ENCODE peak calls at places on chromosomes 6 and 20, in six cellular contexts. X, C, U, K, D and I are unnamed samples.

GRCh38 chr6:16337280-16337975 is 99.0 kb downstream of the GMPR start:
- DNase-seq in K (peak; percentile 96), C (peak; percentile 81), U (peak; percentile 63), D (peak; percentile 54), X (peak; percentile 97), I (peak; percentile 71)

GRCh38 chr6:160137989-160138835 is 16.6 kb downstream of the SLC22A1 start:
- DNase-seq in X (peak; percentile 48), K (peak; percentile 74), U (peak; percentile 49), D (peak; percentile 63), C (no peak), I (no peak)

GRCh38 chr6:14734416-14735340 is 511.2 kb upstream of the JARID2 start:
- DNase-seq in X (no peak), D (peak; percentile 77), C (no peak), K (no peak), U (no peak), I (no peak)

GRCh38 chr6:156651438-156651837 is 125.7 kb upstream of the ARID1B start:
- DNase-seq in K (no peak), C (no peak), U (no peak), X (no peak), D (no peak), I (no peak)

GRCh38 chr20:59955131-59955796 is 3.0 kb upstream of the CDH26 start:
- DNase-seq in K (no peak), U (no peak), C (no peak), X (no peak), D (no peak), I (no peak)

GRCh38 chr6:130322673-130323268 is 43.0 kb upstream of the TMEM200A start:
- DNase-seq in D (peak; percentile 62), X (no peak), U (no peak), C (no peak), K (no peak), I (peak; percentile 8)

GRCh38 chr6:16130932-16131387 is 2.1 kb downstream of the MYLIP start:
- DNase-seq in U (peak; percentile 56), D (peak; percentile 75), X (no peak), K (no peak), C (no peak), I (no peak)

GRCh38 chr6:154352898-154353585 is 3.6 kb downstream of the IPCEF1 start:
- DNase-seq in X (no peak), K (no peak), D (no peak), U (no peak), C (peak; percentile 55), I (no peak)

GRCh38 chr20:48047453-48047852 is 262.2 kb upstream of the SULF2 start:
- DNase-seq in U (no peak), X (no peak), C (no peak), D (no peak), K (no peak), I (no peak)

GRCh38 chr6:154219250-154219649 is 137.4 kb downstream of the IPCEF1 start:
- DNase-seq in U (no peak), X (no peak), K (no peak), C (no peak), D (no peak), I (no peak)

GRCh38 chr6:47464052-47464451 is 13.5 kb upstream of the CD2AP start:
- DNase-seq in U (no peak), C (no peak), X (no peak), D (no peak), K (no peak), I (no peak)

GRCh38 chr6:152723398-152723797 is 25.7 kb downstream of the MYCT1 start:
- DNase-seq in K (no peak), X (no peak), C (no peak), D (no peak), U (no peak), I (no peak)

GRCh38 chr6:111552241-111552744 is 53.4 kb downstream of the TRAF3IP2 start:
- DNase-seq in D (peak; percentile 91), X (peak; percentile 40), K (peak; percentile 89), U (peak; percentile 63), C (peak; percentile 61), I (no peak)

GRCh38 chr6:43891072-43891870 is 121.3 kb downstream of the VEGFA start:
- DNase-seq in K (no peak), X (no peak), C (no peak), U (no peak), D (no peak), I (no peak)

GRCh38 chr6:135144678-135145508 is 36.2 kb upstream of the MYB start:
- DNase-seq in X (no peak), U (no peak), K (no peak), D (peak; percentile 53), C (no peak), I (no peak)

GRCh38 chr6:1002989-1003388 is 308.9 kb upstream of the FOXQ1 start:
- DNase-seq in C (no peak), K (no peak), X (no peak), D (no peak), U (no peak), I (no peak)

GRCh38 chr20:38985060-38985459 is 22.9 kb downstream of the DHX35 start:
- DNase-seq in C (no peak), U (no peak), K (no peak), D (no peak), X (no peak), I (no peak)
- H3K27ac ChIP-seq in C (no peak overlapping the region), U (no peak overlapping the region), K (peak overlapping the region; percentile 61), D (no peak overlapping the region), X (peak overlapping the region; percentile 11), I (no peak overlapping the region)

DNA sequence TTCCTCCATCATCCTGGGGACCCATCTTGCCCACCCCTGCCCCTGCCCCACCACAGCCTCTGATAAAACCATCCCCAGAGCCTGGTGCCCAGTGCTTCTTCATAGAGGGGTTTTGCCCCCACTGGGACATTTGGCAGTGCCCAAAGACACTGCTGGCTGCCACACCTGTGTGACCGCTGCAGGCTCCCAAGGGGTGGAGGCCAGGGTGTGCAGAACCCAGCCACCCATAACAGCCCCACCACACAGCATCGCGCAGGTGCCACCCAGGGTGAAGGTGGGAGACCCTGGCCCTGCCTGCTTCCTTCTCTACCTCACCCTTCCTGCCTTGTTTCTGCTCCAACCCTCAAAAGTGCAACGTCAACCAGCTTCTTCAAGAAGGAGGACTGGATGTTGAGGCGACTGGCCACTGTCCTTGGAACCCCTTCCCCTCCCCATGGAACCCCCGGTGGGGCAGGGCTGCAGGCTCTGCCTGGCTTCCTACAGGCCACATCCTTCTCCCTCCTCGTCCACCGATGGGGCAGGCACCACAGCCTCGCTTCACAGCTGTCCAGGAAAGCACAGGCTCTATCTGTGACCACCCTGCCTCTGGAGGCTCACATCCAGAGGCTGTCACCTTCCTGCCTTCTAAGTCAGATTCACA is 79.2 kb upstream of the MPC1 start:
- DNase-seq in D (no peak), K (no peak), U (no peak), X (no peak), C (no peak), I (no peak)
- H3K4me3 ChIP-seq in D (no peak overlapping the region), K (no peak overlapping the region), U (no peak overlapping the region), X (no peak overlapping the region), C (no peak overlapping the region), I (no peak overlapping the region)

DNA sequence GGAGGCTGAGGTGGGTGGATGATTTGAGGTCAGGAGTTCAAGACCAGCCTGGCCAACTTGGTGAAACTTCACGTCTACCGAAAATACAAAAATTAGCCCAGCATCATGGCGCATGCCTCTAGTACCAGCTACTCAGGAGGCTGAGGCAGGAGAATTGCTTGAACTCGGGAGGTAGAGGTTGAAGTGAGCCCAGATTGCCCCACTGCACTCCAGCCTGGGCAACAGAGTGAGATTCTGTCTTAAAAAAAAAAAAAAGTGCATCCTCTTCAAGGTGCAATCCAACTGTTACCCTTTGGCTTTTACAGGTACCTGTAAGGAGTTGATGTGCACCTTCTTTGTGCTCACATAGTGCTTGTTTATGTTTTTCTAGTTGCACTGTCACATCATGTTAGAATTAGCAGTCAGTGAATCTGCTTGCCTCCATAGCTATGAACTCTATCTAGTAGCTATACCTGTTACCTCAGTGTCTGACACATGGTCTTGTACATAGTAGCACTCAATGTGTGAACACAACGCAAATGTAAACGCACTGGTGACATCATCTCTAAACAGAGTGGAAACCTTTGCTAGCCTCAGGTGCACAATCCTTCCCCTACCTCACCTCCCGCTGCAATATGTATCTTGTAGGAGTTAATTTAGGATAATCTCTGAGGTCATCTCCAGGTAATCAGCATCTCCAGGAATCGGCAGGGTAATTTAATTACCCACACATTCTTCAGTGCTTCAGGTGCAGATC is 9.7 kb downstream of the MSH5 start:
- DNase-seq in C (no peak), K (no peak), X (no peak), D (no peak), U (no peak), I (no peak)
- H3K27ac ChIP-seq in C (no peak overlapping the region), K (no peak overlapping the region), X (no peak overlapping the region), D (no peak overlapping the region), U (no peak overlapping the region), I (no peak overlapping the region)

GRCh38 chr6:150252714-150253444 is 110.0 kb downstream of the PPP1R14C start:
- DNase-seq in K (no peak), X (no peak), C (no peak), U (no peak), D (no peak), I (no peak)

GRCh38 chr6:150255840-150256239 is 113.0 kb upstream of the IYD start:
- DNase-seq in D (no peak), X (no peak), C (no peak), K (no peak), U (no peak), I (no peak)

GRCh38 chr6:150256618-150257272 is 112.1 kb upstream of the IYD start:
- DNase-seq in U (no peak), X (no peak), K (no peak), D (no peak), C (no peak), I (no peak)

GRCh38 chr6:150253489-150253888 is 110.6 kb downstream of the PPP1R14C start:
- DNase-seq in U (no peak), K (no peak), X (no peak), D (no peak), C (no peak), I (no peak)

DNA sequence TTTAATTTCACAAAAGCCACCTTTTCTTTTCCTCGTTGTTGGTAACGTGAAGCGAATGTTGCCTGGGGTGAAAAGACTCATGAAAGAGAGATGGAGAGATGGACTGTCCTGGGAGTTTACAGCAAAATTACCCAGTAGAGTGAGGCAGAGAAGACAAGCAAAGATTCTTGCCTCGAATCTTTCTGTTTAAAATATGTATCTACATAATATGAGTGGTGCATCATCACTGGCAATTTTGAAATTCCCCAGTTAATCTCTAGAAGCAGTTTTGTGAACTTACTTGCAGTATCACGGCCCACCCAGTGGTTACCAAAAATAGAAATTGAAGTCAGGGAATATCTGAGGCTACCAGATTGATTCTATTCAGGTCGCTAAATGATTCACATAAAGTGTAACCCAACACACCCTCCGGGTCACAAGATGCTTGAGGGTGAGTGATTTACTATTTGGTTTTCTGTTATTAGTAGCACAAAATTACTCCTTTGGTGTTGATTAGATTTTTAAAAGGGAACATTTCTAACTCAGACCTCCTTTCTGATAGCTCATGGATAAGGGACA is 111.9 kb downstream of the PPP1R14C start:
- DNase-seq in C (no peak), K (no peak), D (no peak), U (no peak), X (no peak), I (no peak)
- H3K4me3 ChIP-seq in C (no peak overlapping the region), K (no peak overlapping the region), D (no peak overlapping the region), U (no peak overlapping the region), X (no peak overlapping the region), I (no peak overlapping the region)